ENCODE peak calls at places on chromosomes 11 and 22, in seven cellular contexts. J, L, K, C, R, G and W are unnamed samples.

GRCh38 chr11:106088896-106089295 is 11.4 kb downstream of the AASDHPPT start:
- DNase-seq in G (no peak), K (no peak), L (no peak), C (no peak), J (no peak), R (no peak), W (no peak)

GRCh38 chr22:47022475-47022874 is 260.0 kb downstream of the TBC1D22A start:
- DNase-seq in R (no peak), J (no peak), C (no peak), G (no peak), L (no peak), K (no peak), W (no peak)

GRCh38 chr11:93519179-93519578 is 24.0 kb downstream of the SMCO4 start:
- DNase-seq in G (no peak), J (no peak), C (no peak), K (no peak), L (no peak), R (no peak), W (no peak)

GRCh38 chr11:44780940-44781631 is 54.3 kb downstream of the TSPAN18 start:
- DNase-seq in G (no peak), K (peak; percentile 41), L (no peak), C (no peak), J (no peak), R (no peak), W (no peak)

GRCh38 chr11:96748639-96749370 is 359.0 kb downstream of the JRKL start:
- DNase-seq in L (peak; percentile 51), J (no peak), K (no peak), C (no peak), G (no peak), R (no peak), W (no peak)

GRCh38 chr11:14144905-14145304 is 182.4 kb downstream of the SPON1 start:
- DNase-seq in K (no peak), R (no peak), G (no peak), L (no peak), J (no peak), C (no peak), W (no peak)

GRCh38 chr11:92423133-92423532 is 198.5 kb downstream of the FAT3 start:
- DNase-seq in C (no peak), J (no peak), G (no peak), L (no peak), R (no peak), K (no peak), W (no peak)

GRCh38 chr22:38869663-38870062 is 2.4 kb downstream of the CBX6 start:
- DNase-seq in G (no peak), J (no peak), L (no peak), K (no peak), R (no peak), C (no peak), W (no peak)

GRCh38 chr11:121067453-121067852 is 33.6 kb upstream of the TECTA start:
- DNase-seq in R (peak; percentile 36), J (no peak), C (no peak), L (peak; percentile 61), K (no peak), G (no peak), W (no peak)

GRCh38 chr11:13108416-13108815 is 99.3 kb downstream of the RASSF10 start:
- DNase-seq in G (no peak), J (no peak), R (no peak), C (no peak), L (no peak), K (no peak), W (no peak)

GRCh38 chr22:47161631-47162030 is 399.2 kb downstream of the TBC1D22A start:
- DNase-seq in G (no peak), J (no peak), L (no peak), R (no peak), C (no peak), K (no peak), W (no peak)

GRCh38 chr22:47621253-47621652 is 858.8 kb downstream of the TBC1D22A start:
- DNase-seq in K (no peak), J (no peak), R (no peak), G (no peak), L (no peak), C (no peak), W (no peak)

GRCh38 chr11:2582436-2582931 is 117.3 kb downstream of the KCNQ1OT1 start:
- DNase-seq in C (no peak), G (no peak), L (no peak), J (peak; percentile 60), K (peak; percentile 37), R (peak; percentile 1), W (no peak)

GRCh38 chr11:2157294-2158040 is 3.5 kb downstream of the INS start:
- DNase-seq in R (no peak), G (no peak), C (no peak), J (peak; percentile 60), K (peak; percentile 94), L (no peak), W (no peak)

GRCh38 chr22:41237707-41238569 is 2.8 kb downstream of the CHADL start:
- DNase-seq in L (peak; percentile 40), G (peak; percentile 84), J (peak; percentile 95), K (peak; percentile 91), C (peak; percentile 75), R (peak; percentile 86), W (peak; percentile 64)

GRCh38 chr22:50171965-50172421 is 1.5 kb downstream of the PANX2 start:
- DNase-seq in J (peak; percentile 49), C (no peak), G (no peak), K (no peak), R (no peak), L (no peak), W (no peak)

GRCh38 chr11:58268142-58268541 is at the start of gene OR10W1:
- DNase-seq in K (no peak), J (no peak), L (no peak), R (no peak), G (no peak), C (no peak), W (no peak)

GRCh38 chr22:29445508-29445907 is 7.1 kb downstream of the RFPL1 start:
- DNase-seq in G (no peak), R (no peak), J (no peak), C (no peak), K (no peak), L (no peak), W (no peak)

GRCh38 chr22:29450222-29450621 is 11.8 kb downstream of the RFPL1 start:
- DNase-seq in J (no peak), C (no peak), G (no peak), R (no peak), L (no peak), K (no peak), W (no peak)

GRCh38 chr22:29451863-29452262 is 13.5 kb downstream of the RFPL1 start:
- DNase-seq in K (no peak), G (no peak), J (no peak), L (no peak), C (no peak), R (no peak), W (no peak)

GRCh38 chr22:29454186-29454745 is 15.9 kb downstream of the RFPL1 start:
- DNase-seq in G (no peak), J (no peak), K (no peak), R (no peak), L (no peak), C (peak; percentile 26), W (no peak)

GRCh38 chr22:29449296-29449863 is 11.0 kb downstream of the RFPL1 start:
- DNase-seq in L (no peak), R (no peak), K (no peak), C (no peak), J (no peak), G (no peak), W (no peak)
- H3K4me1 ChIP-seq in L (no peaks in the 10 kb centered on the region), R (no peaks in the 10 kb centered on the region), K (no peaks in the 10 kb centered on the region), C (peaks cover 5% of the 10 kb centered on the region), J (no peaks in the 10 kb centered on the region), G (no peaks in the 10 kb centered on the region), W (no peaks in the 10 kb centered on the region)

DNA sequence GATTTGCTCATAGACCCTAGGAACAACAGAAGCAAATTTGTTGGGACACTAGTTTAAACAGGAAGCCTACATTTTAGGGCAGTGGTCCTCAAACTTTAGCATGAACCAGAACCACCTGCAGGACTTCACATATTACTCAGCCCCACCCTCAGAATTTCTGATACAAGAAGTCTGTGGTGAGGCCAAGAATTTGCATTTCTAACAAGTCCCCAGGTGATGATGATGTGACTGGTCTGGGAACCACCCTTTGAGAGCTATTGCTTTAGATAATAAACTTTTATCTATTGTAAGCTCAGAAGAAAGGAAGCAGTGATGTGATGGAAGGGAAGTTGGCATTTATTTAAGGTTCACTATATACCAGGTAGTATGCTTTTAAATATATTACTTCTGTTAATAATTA is 194.0 kb downstream of the FAM181B start:
- DNase-seq in R (no peak), G (no peak), L (no peak), C (no peak), K (no peak), J (no peak), W (no peak)
- H3K27me3 ChIP-seq in R (no peaks in the 10 kb centered on the region), G (no peaks in the 10 kb centered on the region), L (no peaks in the 10 kb centered on the region), C (no peaks in the 10 kb centered on the region), K (no peaks in the 10 kb centered on the region), J (no peaks in the 10 kb centered on the region), W (no peaks in the 10 kb centered on the region)

DNA sequence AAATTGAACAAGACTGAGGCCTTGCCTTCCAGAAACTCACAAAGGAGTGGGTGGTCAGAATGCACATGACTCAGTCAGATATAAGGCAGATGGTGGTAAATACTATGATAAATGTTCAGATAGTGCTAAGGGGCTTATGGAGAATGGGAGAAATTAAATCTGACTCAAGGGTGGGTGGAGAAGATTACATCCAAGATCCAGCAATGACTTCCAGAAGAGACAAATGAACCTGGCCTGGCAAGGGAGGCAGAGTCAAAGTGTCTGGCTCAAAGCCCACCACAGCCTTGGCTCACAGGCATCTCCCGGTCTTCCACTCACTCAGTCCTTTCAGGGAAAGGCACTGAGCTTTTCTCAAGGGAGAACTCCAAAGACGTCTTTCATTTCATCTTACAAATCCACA is 6.1 kb upstream of the ZBTB16 start:
- DNase-seq in R (no peak), C (no peak), K (no peak), L (no peak), G (no peak), J (no peak), W (no peak)
- H3K4me1 ChIP-seq in R (peaks cover 14% of the 10 kb centered on the region), C (no peaks in the 10 kb centered on the region), K (no peaks in the 10 kb centered on the region), L (peaks cover 19% of the 10 kb centered on the region), G (peaks cover 3% of the 10 kb centered on the region), J (peaks cover 20% of the 10 kb centered on the region), W (peaks cover 2% of the 10 kb centered on the region)

GRCh38 chr11:76318744-76319384 is 62.1 kb downstream of the THAP12 start:
- DNase-seq in R (peak; percentile 87), L (peak; percentile 91), G (peak; percentile 83), C (peak; percentile 78), K (peak; percentile 87), J (peak; percentile 35), W (peak; percentile 78)

GRCh38 chr11:76321340-76321739 is 59.6 kb downstream of the THAP12 start:
- DNase-seq in L (no peak), K (no peak), R (peak; percentile 57), J (no peak), G (no peak), C (no peak), W (no peak)

GRCh38 chr11:76322593-76323341 is 58.2 kb downstream of the THAP12 start:
- DNase-seq in C (no peak), R (no peak), L (no peak), G (no peak), J (no peak), K (no peak), W (no peak)

GRCh38 chr11:76321820-76322524 is 59.0 kb downstream of the THAP12 start:
- DNase-seq in J (peak; percentile 81), C (no peak), L (no peak), G (no peak), K (no peak), R (peak; percentile 67), W (no peak)

DNA sequence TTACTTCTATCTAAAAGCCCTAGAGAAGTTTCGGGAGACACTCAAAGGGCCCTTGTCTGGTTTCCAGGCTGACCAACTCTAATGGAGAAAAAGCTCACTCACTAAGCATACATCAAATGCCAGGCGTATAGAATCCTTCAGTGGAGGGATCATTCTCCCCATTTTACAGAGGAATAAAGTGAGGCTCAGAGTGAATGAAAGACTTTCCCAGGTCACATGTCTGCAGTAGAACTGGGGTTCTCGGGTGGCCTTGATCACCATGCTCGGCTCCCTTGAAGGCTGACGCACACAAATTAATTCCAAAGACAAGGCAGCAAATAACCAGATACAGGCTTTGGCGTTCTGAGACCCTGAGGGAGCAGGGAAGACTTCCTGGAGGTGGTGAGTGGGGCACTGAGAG is 60.0 kb downstream of the THAP12 start:
- DNase-seq in J (no peak), G (no peak), R (no peak), L (no peak), C (no peak), K (no peak), W (no peak)
- H3K27me3 ChIP-seq in J (peaks cover 4% of the 10 kb centered on the region), G (peaks cover 9% of the 10 kb centered on the region), R (no peaks in the 10 kb centered on the region), L (peaks cover 13% of the 10 kb centered on the region), C (no peaks in the 10 kb centered on the region), K (no peaks in the 10 kb centered on the region), W (peaks cover 7% of the 10 kb centered on the region)